ENCODE peak calls at places on chromosomes 12 and 14, in eight cellular contexts. K, Q, G, D, F, R, I and C are unnamed samples.

GRCh38 chr14:59461891-59462290 is 3.3 kb downstream of the GPR135 start:
- DNase-seq in F (no peak), I (no peak), K (no peak), G (no peak), D (no peak), Q (no peak), R (no peak), C (no peak)

GRCh38 chr14:22319526-22320352 is 269.3 kb downstream of the DAD1 start:
- DNase-seq in K (no peak), Q (peak), R (no peak), D (peak), F (peak), I (peak), G (peak), C (peak)

GRCh38 chr12:129873458-129873857 is 30.4 kb downstream of the TMEM132D start:
- DNase-seq in D (no peak), R (no peak), Q (no peak), K (no peak), F (no peak), I (no peak), G (no peak), C (no peak)

GRCh38 chr12:104699489-104700194 is 242.9 kb downstream of the CHST11 start:
- DNase-seq in D (no peak), Q (no peak), K (no peak), G (no peak), F (no peak), R (no peak), I (no peak), C (no peak)

GRCh38 chr12:9936597-9936996 is 4.4 kb upstream of the CLEC2A start:
- DNase-seq in G (no peak), K (no peak), Q (no peak), R (no peak), D (no peak), F (no peak), I (no peak), C (no peak)

GRCh38 chr12:18589316-18589715 is 148.5 kb downstream of the PLCZ1 start:
- DNase-seq in K (no peak), F (no peak), R (no peak), D (no peak), G (no peak), I (no peak), Q (no peak), C (no peak)

GRCh38 chr12:68440068-68440581 is 108.0 kb upstream of the MDM1 start:
- DNase-seq in R (no peak), G (no peak), Q (no peak), D (no peak), I (no peak), K (no peak), F (no peak), C (no peak)

GRCh38 chr12:2120982-2121758 is 68.4 kb downstream of the CACNA1C start:
- DNase-seq in D (no peak), F (no peak), K (no peak), R (no peak), Q (no peak), I (no peak), G (no peak), C (no peak)

GRCh38 chr12:57236925-57237652 is 7.6 kb downstream of the SHMT2 start:
- DNase-seq in R (peak), G (no peak), K (no peak), I (peak), F (no peak), D (no peak), Q (no peak), C (no peak)

GRCh38 chr14:53963491-53964227 is 7.0 kb upstream of the BMP4 start:
- DNase-seq in G (peak), D (no peak), R (peak), I (peak), Q (peak), F (no peak), K (peak), C (no peak)

GRCh38 chr14:63224196-63224595 is 20.0 kb downstream of the RHOJ start:
- DNase-seq in K (no peak), F (no peak), G (peak), R (no peak), D (no peak), I (no peak), Q (no peak), C (no peak)

GRCh38 chr12:96985515-96986362 is 78.7 kb downstream of the NEDD1 start:
- DNase-seq in F (no peak), D (peak), K (peak), G (peak), I (peak), R (no peak), Q (no peak), C (peak)

GRCh38 chr12:94889512-94890210 is 113.8 kb downstream of the NDUFA12 start:
- DNase-seq in D (no peak), K (no peak), R (no peak), G (no peak), F (no peak), I (no peak), Q (no peak), C (no peak)